ENCODE peak calls at places on chromosomes 3 and 15, in ten cellular contexts. C is fibroblast of lung, Y is HepG2, P is AG04449, N is fibroblast of pulmonary artery, X is nephron progenitor cell, D is Calu3, O is astrocyte of the spinal cord, T is kidney, B is activated B cell treated with CpG ODN at 0.5 μM for 24 hours. I is an unnamed sample.

GRCh38 chr3:127822836-127823589 is 698 bp upstream of the MGLL start:
- DNase-seq in C (peak), Y (no peak), P (no peak), N (no peak), X (peak), D (peak), O (no peak), T (peak), B (peak), I (no peak)

GRCh38 chr15:27017168-27017809 is 46.3 kb downstream of the GABRG3 start:
- DNase-seq in C (peak), Y (peak), P (peak), N (peak), X (peak), D (peak), O (peak), T (no peak), B (no peak), I (no peak)

GRCh38 chr15:70380484-70380883 is 282.8 kb upstream of the TLE3 start:
- DNase-seq in C (no peak), Y (no peak), P (no peak), N (no peak), X (no peak), D (no peak), O (no peak), T (no peak), B (no peak), I (no peak)

GRCh38 chr3:13016083-13016725 is 57.0 kb downstream of the IQSEC1 start:
- DNase-seq in C (no peak), Y (no peak), P (no peak), N (no peak), X (no peak), D (no peak), O (no peak), T (peak), B (peak), I (peak)

GRCh38 chr3:26437678-26438077 is 184.9 kb upstream of the LRRC3B start:
- DNase-seq in C (peak), Y (no peak), P (no peak), N (peak), X (no peak), D (no peak), O (peak), T (no peak), B (no peak), I (no peak)

GRCh38 chr3:24220859-24221657 is 273.6 kb downstream of the THRB start:
- DNase-seq in C (peak), Y (no peak), P (peak), N (peak), X (no peak), D (no peak), O (peak), T (no peak), B (no peak), I (no peak)

GRCh38 chr15:66802087-66803001 is 100.3 kb downstream of the SMAD6 start:
- DNase-seq in C (peak), Y (no peak), P (no peak), N (peak), X (no peak), D (no peak), O (peak), T (peak), B (no peak), I (no peak)

GRCh38 chr15:74403981-74404563 is 29.7 kb downstream of the SEMA7A start:
- DNase-seq in C (no peak), Y (no peak), P (no peak), N (no peak), X (no peak), D (no peak), O (no peak), T (no peak), B (peak), I (no peak)

GRCh38 chr3:35438101-35438500 is 201.2 kb upstream of the ARPP21 start:
- DNase-seq in C (no peak), Y (no peak), P (no peak), N (no peak), X (no peak), D (peak), O (no peak), T (no peak), B (no peak), I (no peak)

GRCh38 chr3:101819649-101820202 is 29.6 kb upstream of the NFKBIZ start:
- DNase-seq in C (no peak), Y (no peak), P (no peak), N (no peak), X (no peak), D (no peak), O (no peak), T (no peak), B (no peak), I (no peak)

GRCh38 chr3:112610121-112610520 is 30.8 kb downstream of the CCDC80 start:
- DNase-seq in C (peak), Y (no peak), P (no peak), N (peak), X (no peak), D (no peak), O (peak), T (no peak), B (no peak), I (no peak)

GRCh38 chr3:39150803-39151631 is 2.4 kb downstream of the CSRNP1 start:
- DNase-seq in C (peak), Y (peak), P (peak), N (peak), X (peak), D (peak), O (peak), T (peak), B (peak), I (peak)

GRCh38 chr3:21783834-21784233 is 32.8 kb upstream of the ZNF385D start:
- DNase-seq in C (no peak), Y (no peak), P (no peak), N (no peak), X (no peak), D (no peak), O (no peak), T (no peak), B (no peak), I (no peak)

GRCh38 chr15:44710236-44711088 is 661 bp downstream of the PATL2 start:
- DNase-seq in C (peak), Y (no peak), P (no peak), N (peak), X (no peak), D (no peak), O (peak), T (no peak), B (peak), I (no peak)

GRCh38 chr3:155230382-155230781 is 63.1 kb downstream of the STRIT1 start:
- DNase-seq in C (peak), Y (no peak), P (no peak), N (peak), X (no peak), D (no peak), O (peak), T (no peak), B (no peak), I (no peak)

GRCh38 chr15:29685156-29686078 is 136.9 kb downstream of the TJP1 start:
- DNase-seq in C (peak), Y (no peak), P (no peak), N (peak), X (no peak), D (no peak), O (peak), T (no peak), B (no peak), I (no peak)

GRCh38 chr3:115323380-115323779 is 176.3 kb upstream of the ZBTB20 start:
- DNase-seq in C (no peak), Y (no peak), P (no peak), N (no peak), X (no peak), D (no peak), O (no peak), T (no peak), B (no peak), I (no peak)

GRCh38 chr3:65972765-65973164 is 66.0 kb downstream of the MAGI1 start:
- DNase-seq in C (no peak), Y (no peak), P (no peak), N (no peak), X (no peak), D (no peak), O (no peak), T (no peak), B (no peak), I (no peak)
- TF ChIP-seq CTCF in C (no peak), Y (peak), P (no peak), N (no peak), X (no peak), D (no peak), O (no peak), T (no peak), B (no peak), I (no peak)

GRCh38 chr3:44993471-44994205 is 17.6 kb downstream of the EXOSC7 start:
- DNase-seq in C (peak), Y (peak), P (no peak), N (peak), X (no peak), D (no peak), O (peak), T (no peak), B (no peak), I (no peak)
- TF ChIP-seq CTCF in C (no peak), Y (no peak), P (no peak), N (no peak), X (no peak), D (no peak), O (no peak), T (no peak), B (no peak), I (no peak)

DNA sequence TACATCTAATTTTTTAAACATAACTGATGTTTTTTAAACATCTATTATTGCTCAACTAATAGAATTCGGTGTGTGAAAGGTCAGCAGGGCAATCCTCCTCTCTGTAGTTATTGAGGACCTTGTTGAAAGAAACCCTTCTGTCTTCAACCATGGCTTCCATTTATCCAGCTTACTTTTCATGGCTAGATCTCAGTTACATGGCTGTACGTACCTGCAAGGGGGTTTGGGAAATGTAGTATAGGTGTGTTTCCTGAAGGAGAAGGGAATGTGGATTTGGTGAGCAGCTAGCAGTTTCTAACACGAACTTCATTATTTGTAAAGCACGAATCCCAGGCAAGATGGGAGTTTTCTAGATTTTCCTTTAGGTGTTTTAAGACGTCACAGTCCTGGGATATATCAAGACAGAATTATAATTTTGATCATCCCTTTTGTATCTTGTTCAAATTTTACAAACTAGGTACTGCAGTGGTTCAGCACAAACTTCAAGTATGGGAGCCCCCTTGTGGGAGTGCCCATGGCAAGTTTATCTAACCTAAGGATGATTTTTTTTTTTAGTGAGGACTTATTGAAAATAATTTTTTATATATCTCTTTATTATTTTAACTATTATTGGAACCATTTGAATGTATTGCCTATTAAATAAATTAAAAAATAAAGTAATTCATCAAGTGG is 41.6 kb downstream of the FBXL2 start:
- DNase-seq in C (no peak), Y (no peak), P (no peak), N (peak), X (no peak), D (no peak), O (peak), T (no peak), B (no peak), I (no peak)
- TF ChIP-seq CTCF in C (peak), Y (peak), P (no peak), N (peak), X (peak), D (no peak), O (peak), T (no peak), B (no peak), I (no peak)

DNA sequence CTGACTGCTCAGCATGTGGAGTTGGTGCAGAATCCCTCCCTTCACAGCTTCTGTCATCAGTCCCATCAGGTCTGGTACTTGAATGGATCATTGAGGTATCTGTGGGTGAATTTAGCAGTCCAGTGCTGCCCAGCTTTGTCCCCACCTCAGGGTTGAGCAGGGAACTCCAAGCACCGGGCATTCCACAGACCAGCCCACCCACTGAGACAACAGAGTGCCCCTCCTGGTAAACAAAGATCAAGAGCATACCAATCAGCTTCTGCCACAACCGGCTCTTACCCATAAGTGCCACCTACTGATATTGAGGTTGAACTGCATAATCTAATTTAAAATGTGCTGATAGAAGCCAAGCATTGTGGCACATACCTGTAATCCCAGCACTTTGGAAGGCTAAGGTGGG is 57.1 kb upstream of the FXR1 start:
- DNase-seq in C (peak), Y (peak), P (no peak), N (peak), X (no peak), D (peak), O (no peak), T (no peak), B (no peak), I (no peak)
- TF ChIP-seq CTCF in C (no peak), Y (peak), P (no peak), N (peak), X (no peak), D (peak), O (no peak), T (no peak), B (no peak), I (no peak)

I was measured in natural killer cell.